ENCODE peak calls at places on chromosomes 1 and 21, in four cellular contexts. One of them, this sample, is unnamed.

GRCh38 chr1:29551123-29551522 is 314.8 kb downstream of the PTPRU start:
- DNase-seq in activated naive CD4-positive, alpha-beta T cell: no peak
- DNase-seq in activated CD8-positive, alpha-beta T cell treated with anti-CD3 and anti-CD28 coated beads for 36 hours: no peak
- DNase-seq in NCI-H345: no peak
- DNase-seq in this sample: no peak

GRCh38 chr1:147545133-147545532 is 3.8 kb downstream of the BCL9 start:
- DNase-seq in NCI-H345: no peak
- DNase-seq in activated CD8-positive, alpha-beta T cell treated with anti-CD3 and anti-CD28 coated beads for 36 hours: peak
- DNase-seq in activated naive CD4-positive, alpha-beta T cell: peak
- DNase-seq in this sample: peak

GRCh38 chr1:48677306-48678287 is 99.1 kb downstream of the BEND5 start:
- DNase-seq in activated CD8-positive, alpha-beta T cell treated with anti-CD3 and anti-CD28 coated beads for 36 hours: peak
- DNase-seq in activated naive CD4-positive, alpha-beta T cell: no peak
- DNase-seq in NCI-H345: peak
- DNase-seq in this sample: peak

GRCh38 chr1:9873385-9873784 is 36.7 kb downstream of the CTNNBIP1 start:
- DNase-seq in activated CD8-positive, alpha-beta T cell treated with anti-CD3 and anti-CD28 coated beads for 36 hours: no peak
- DNase-seq in NCI-H345: no peak
- DNase-seq in activated naive CD4-positive, alpha-beta T cell: no peak
- DNase-seq in this sample: no peak

GRCh38 chr1:76786232-76786631 is 81.0 kb upstream of the ST6GALNAC5 start:
- DNase-seq in NCI-H345: no peak
- DNase-seq in activated naive CD4-positive, alpha-beta T cell: no peak
- DNase-seq in activated CD8-positive, alpha-beta T cell treated with anti-CD3 and anti-CD28 coated beads for 36 hours: no peak
- DNase-seq in this sample: no peak

GRCh38 chr1:44677201-44677520 is 2.6 kb downstream of the ARMH1 start:
- DNase-seq in activated naive CD4-positive, alpha-beta T cell: no peak
- DNase-seq in NCI-H345: peak
- DNase-seq in activated CD8-positive, alpha-beta T cell treated with anti-CD3 and anti-CD28 coated beads for 36 hours: no peak
- DNase-seq in this sample: peak

GRCh38 chr1:227998374-227999055 is 8.3 kb upstream of the WNT3A start:
- DNase-seq in NCI-H345: no peak
- DNase-seq in activated CD8-positive, alpha-beta T cell treated with anti-CD3 and anti-CD28 coated beads for 36 hours: no peak
- DNase-seq in activated naive CD4-positive, alpha-beta T cell: no peak
- DNase-seq in this sample: no peak

GRCh38 chr1:178941261-178941689 is 70.4 kb upstream of the ANGPTL1 start:
- DNase-seq in activated naive CD4-positive, alpha-beta T cell: no peak
- DNase-seq in activated CD8-positive, alpha-beta T cell treated with anti-CD3 and anti-CD28 coated beads for 36 hours: no peak
- DNase-seq in NCI-H345: no peak
- DNase-seq in this sample: no peak

GRCh38 chr1:15692121-15692682 is 8.1 kb downstream of the PLEKHM2 start:
- DNase-seq in activated naive CD4-positive, alpha-beta T cell: no peak
- DNase-seq in NCI-H345: no peak
- DNase-seq in activated CD8-positive, alpha-beta T cell treated with anti-CD3 and anti-CD28 coated beads for 36 hours: no peak
- DNase-seq in this sample: no peak

GRCh38 chr21:45228171-45228641 is 59.5 kb downstream of the POFUT2 start:
- DNase-seq in NCI-H345: no peak
- DNase-seq in activated CD8-positive, alpha-beta T cell treated with anti-CD3 and anti-CD28 coated beads for 36 hours: peak
- DNase-seq in activated naive CD4-positive, alpha-beta T cell: no peak
- DNase-seq in this sample: peak

GRCh38 chr1:212612251-212612961 is 3.8 kb downstream of the ATF3 start:
- DNase-seq in activated CD8-positive, alpha-beta T cell treated with anti-CD3 and anti-CD28 coated beads for 36 hours: no peak
- DNase-seq in activated naive CD4-positive, alpha-beta T cell: no peak
- DNase-seq in NCI-H345: no peak
- DNase-seq in this sample: peak

GRCh38 chr1:159205225-159205624 is 550 bp downstream of the ACKR1 start:
- DNase-seq in activated CD8-positive, alpha-beta T cell treated with anti-CD3 and anti-CD28 coated beads for 36 hours: no peak
- DNase-seq in NCI-H345: no peak
- DNase-seq in activated naive CD4-positive, alpha-beta T cell: no peak
- DNase-seq in this sample: no peak

GRCh38 chr1:240465531-240465940 is 146.4 kb downstream of the GREM2 start:
- DNase-seq in activated CD8-positive, alpha-beta T cell treated with anti-CD3 and anti-CD28 coated beads for 36 hours: no peak
- DNase-seq in NCI-H345: no peak
- DNase-seq in activated naive CD4-positive, alpha-beta T cell: no peak
- DNase-seq in this sample: no peak

GRCh38 chr1:153771841-153772593 is 3.2 kb upstream of the SLC27A3 start:
- DNase-seq in NCI-H345: no peak
- DNase-seq in activated CD8-positive, alpha-beta T cell treated with anti-CD3 and anti-CD28 coated beads for 36 hours: peak
- DNase-seq in activated naive CD4-positive, alpha-beta T cell: no peak
- DNase-seq in this sample: no peak